ENCODE peak calls at places on chromosome 19, in seven cellular contexts. One of them, this sample, is unnamed.

GRCh38 chr19:10009269-10009665 is 1.0 kb downstream of the COL5A3 start:
- DNase-seq in H1: peak
- DNase-seq in K562: peak
- DNase-seq in GM12878: no peak
- DNase-seq in HepG2: no peak
- DNase-seq in SK-N-SH: peak
- DNase-seq in HCT116: no peak
- DNase-seq in this sample: peak

GRCh38 chr19:43148233-43148632 is 38.1 kb downstream of the PSG5 start:
- DNase-seq in HepG2: no peak
- DNase-seq in HCT116: no peak
- DNase-seq in GM12878: no peak
- DNase-seq in K562: no peak
- DNase-seq in H1: no peak
- DNase-seq in SK-N-SH: no peak
- DNase-seq in this sample: no peak

GRCh38 chr19:5407356-5407755 is 47.9 kb upstream of the ZNRF4 start:
- DNase-seq in HepG2: peak
- DNase-seq in GM12878: no peak
- DNase-seq in K562: peak
- DNase-seq in SK-N-SH: peak
- DNase-seq in H1: no peak
- DNase-seq in HCT116: peak
- DNase-seq in this sample: peak

GRCh38 chr19:6738726-6739389 is 622 bp upstream of the TRIP10 start:
- DNase-seq in HCT116: no peak
- DNase-seq in GM12878: no peak
- DNase-seq in SK-N-SH: no peak
- DNase-seq in H1: peak
- DNase-seq in K562: no peak
- DNase-seq in HepG2: no peak
- DNase-seq in this sample: no peak

GRCh38 chr19:3609779-3610719 is 3.4 kb upstream of the TBXA2R start:
- DNase-seq in GM12878: no peak
- DNase-seq in H1: no peak
- DNase-seq in SK-N-SH: no peak
- DNase-seq in HepG2: no peak
- DNase-seq in HCT116: no peak
- DNase-seq in K562: no peak
- DNase-seq in this sample: peak

GRCh38 chr19:23403581-23404324 is 8.5 kb upstream of the ZNF91 start:
- DNase-seq in HCT116: no peak
- DNase-seq in K562: no peak
- DNase-seq in SK-N-SH: no peak
- DNase-seq in GM12878: no peak
- DNase-seq in H1: no peak
- DNase-seq in HepG2: peak
- DNase-seq in this sample: peak

GRCh38 chr19:53147645-53148044 is 11.2 kb downstream of the ZNF347 start:
- DNase-seq in H1: no peak
- DNase-seq in GM12878: no peak
- DNase-seq in HepG2: no peak
- DNase-seq in SK-N-SH: no peak
- DNase-seq in K562: no peak
- DNase-seq in HCT116: no peak
- DNase-seq in this sample: no peak

GRCh38 chr19:12995596-12996541 is 594 bp downstream of the NFIX start:
- DNase-seq in K562: peak
- DNase-seq in H1: no peak
- DNase-seq in GM12878: no peak
- DNase-seq in HepG2: no peak
- DNase-seq in SK-N-SH: peak
- DNase-seq in HCT116: no peak
- DNase-seq in this sample: peak

GRCh38 chr19:17855333-17856152 is 4.2 kb upstream of the RPL18A start:
- DNase-seq in SK-N-SH: peak
- DNase-seq in H1: peak
- DNase-seq in K562: peak
- DNase-seq in HCT116: peak
- DNase-seq in HepG2: peak
- DNase-seq in GM12878: peak
- DNase-seq in this sample: peak

GRCh38 chr19:35613574-35613973 is 1.0 kb downstream of the HAUS5 start:
- DNase-seq in K562: no peak
- DNase-seq in SK-N-SH: peak
- DNase-seq in GM12878: no peak
- DNase-seq in H1: no peak
- DNase-seq in HepG2: no peak
- DNase-seq in HCT116: no peak
- DNase-seq in this sample: no peak

GRCh38 chr19:42295831-42296525 is 6.0 kb upstream of the PRR19 start:
- DNase-seq in SK-N-SH: peak
- DNase-seq in H1: peak
- DNase-seq in K562: peak
- DNase-seq in HCT116: peak
- DNase-seq in GM12878: peak
- DNase-seq in HepG2: peak
- DNase-seq in this sample: peak

GRCh38 chr19:34232566-34233481 is 21.5 kb upstream of the GARRE1 start:
- DNase-seq in GM12878: no peak
- DNase-seq in HepG2: peak
- DNase-seq in SK-N-SH: no peak
- DNase-seq in H1: no peak
- DNase-seq in K562: peak
- DNase-seq in HCT116: peak
- DNase-seq in this sample: no peak

GRCh38 chr19:27974082-27974513 is 1238.9 kb downstream of the UQCRFS1 start:
- DNase-seq in H1: peak
- DNase-seq in GM12878: peak
- DNase-seq in K562: peak
- DNase-seq in SK-N-SH: peak
- DNase-seq in HCT116: no peak
- DNase-seq in HepG2: peak
- DNase-seq in this sample: no peak

GRCh38 chr19:31897292-31897691 is 448.1 kb upstream of the ZNF507 start:
- DNase-seq in HepG2: no peak
- DNase-seq in HCT116: no peak
- DNase-seq in H1: no peak
- DNase-seq in GM12878: no peak
- DNase-seq in K562: no peak
- DNase-seq in SK-N-SH: no peak
- DNase-seq in this sample: no peak

GRCh38 chr19:39516270-39516669 is 1.3 kb downstream of the SELENOV start:
- DNase-seq in HCT116: no peak
- DNase-seq in HepG2: no peak
- DNase-seq in K562: no peak
- DNase-seq in H1: no peak
- DNase-seq in SK-N-SH: no peak
- DNase-seq in GM12878: no peak
- DNase-seq in this sample: no peak

DNA sequence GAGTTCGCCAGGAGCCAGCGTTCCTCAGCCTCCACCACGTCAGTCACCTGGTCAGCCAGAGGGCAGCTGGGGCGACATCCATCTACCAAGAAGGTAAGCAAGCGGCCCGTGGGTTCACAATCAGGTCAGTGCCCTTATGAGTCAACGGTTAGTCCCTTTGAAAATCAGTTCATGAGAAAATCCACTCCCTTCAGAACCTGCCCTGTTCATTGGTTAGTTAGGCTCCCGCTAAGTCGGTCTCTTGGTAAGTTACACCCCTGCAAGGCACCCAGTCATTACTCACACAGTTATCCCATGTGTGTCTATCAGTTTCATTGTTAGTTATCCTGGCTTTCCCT is 542 bp downstream of the SIGLECL1 start:
- DNase-seq in H1: no peak
- DNase-seq in K562: no peak
- DNase-seq in GM12878: no peak
- DNase-seq in HCT116: no peak
- DNase-seq in SK-N-SH: no peak
- DNase-seq in HepG2: no peak
- DNase-seq in this sample: no peak
- TF ChIP-seq JUND in H1: no peak
- TF ChIP-seq JUND in K562: no peak
- TF ChIP-seq JUND in GM12878: no peak
- TF ChIP-seq JUND in HCT116: no peak
- TF ChIP-seq JUND in SK-N-SH: no peak
- TF ChIP-seq JUND in HepG2: no peak
- TF ChIP-seq JUND in this sample: no peak

GRCh38 chr19:11612816-11613511 is 15.7 kb downstream of the ZNF627 start:
- DNase-seq in SK-N-SH: no peak
- DNase-seq in GM12878: no peak
- DNase-seq in HCT116: no peak
- DNase-seq in H1: no peak
- DNase-seq in K562: no peak
- DNase-seq in HepG2: peak
- DNase-seq in this sample: no peak
- TF ChIP-seq JUND in SK-N-SH: no peak
- TF ChIP-seq JUND in GM12878: no peak
- TF ChIP-seq JUND in HCT116: no peak
- TF ChIP-seq JUND in H1: no peak
- TF ChIP-seq JUND in K562: no peak
- TF ChIP-seq JUND in HepG2: no peak
- TF ChIP-seq JUND in this sample: no peak

GRCh38 chr19:14786421-14786851 is 8.1 kb upstream of the ADGRE2 start:
- DNase-seq in HCT116: no peak
- DNase-seq in H1: peak
- DNase-seq in GM12878: no peak
- DNase-seq in K562: peak
- DNase-seq in HepG2: no peak
- DNase-seq in SK-N-SH: peak
- DNase-seq in this sample: peak
- TF ChIP-seq JUND in HCT116: no peak
- TF ChIP-seq JUND in H1: no peak
- TF ChIP-seq JUND in GM12878: no peak
- TF ChIP-seq JUND in K562: no peak
- TF ChIP-seq JUND in HepG2: no peak
- TF ChIP-seq JUND in SK-N-SH: no peak
- TF ChIP-seq JUND in this sample: no peak

DNA sequence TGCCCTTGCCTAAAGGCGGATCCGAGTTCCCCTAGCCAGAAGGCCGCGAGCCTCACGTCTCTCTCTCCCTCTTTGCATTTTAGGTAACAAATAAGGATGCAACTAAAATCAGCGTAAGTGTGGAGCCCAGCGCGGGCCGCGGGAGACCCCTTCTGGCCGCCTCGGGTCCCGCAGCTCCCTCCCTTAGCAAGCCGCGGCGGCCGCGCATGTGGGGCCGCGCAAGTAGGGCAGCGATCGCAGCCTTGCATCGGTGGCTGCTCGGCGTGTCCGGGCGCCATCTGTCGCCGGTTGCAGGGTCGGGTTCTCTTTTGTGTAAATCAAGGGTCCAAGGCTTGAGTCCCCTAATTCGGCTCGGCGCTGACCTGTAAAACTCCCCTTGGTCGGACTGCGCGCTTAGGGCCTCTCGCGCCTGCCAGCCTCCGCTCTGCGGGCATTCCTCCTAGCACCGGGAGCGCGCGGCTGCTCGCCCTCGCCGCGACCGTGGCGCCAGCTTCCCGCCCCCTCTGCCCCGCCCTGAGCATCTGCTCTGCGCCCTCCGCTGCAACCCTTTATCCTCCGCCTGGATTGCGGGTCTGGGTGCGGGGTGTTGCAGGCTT is 2.7 kb downstream of the VSTM2B start:
- DNase-seq in K562: peak
- DNase-seq in SK-N-SH: peak
- DNase-seq in H1: peak
- DNase-seq in HepG2: peak
- DNase-seq in HCT116: peak
- DNase-seq in GM12878: peak
- DNase-seq in this sample: no peak
- TF ChIP-seq JUND in K562: no peak
- TF ChIP-seq JUND in SK-N-SH: no peak
- TF ChIP-seq JUND in H1: no peak
- TF ChIP-seq JUND in HepG2: no peak
- TF ChIP-seq JUND in HCT116: no peak
- TF ChIP-seq JUND in GM12878: no peak
- TF ChIP-seq JUND in this sample: no peak

GRCh38 chr19:56294557-56294956 is 20.1 kb downstream of the ZSCAN5A start:
- DNase-seq in GM12878: no peak
- DNase-seq in HepG2: no peak
- DNase-seq in HCT116: no peak
- DNase-seq in SK-N-SH: no peak
- DNase-seq in K562: no peak
- DNase-seq in H1: no peak
- DNase-seq in this sample: no peak

GRCh38 chr19:56290104-56290503 is 17.6 kb downstream of the EDDM13 start:
- DNase-seq in H1: no peak
- DNase-seq in HCT116: no peak
- DNase-seq in K562: no peak
- DNase-seq in SK-N-SH: no peak
- DNase-seq in GM12878: no peak
- DNase-seq in HepG2: no peak
- DNase-seq in this sample: no peak

GRCh38 chr19:56295531-56296455 is 18.8 kb downstream of the ZSCAN5A start:
- DNase-seq in K562: no peak
- DNase-seq in H1: no peak
- DNase-seq in GM12878: no peak
- DNase-seq in SK-N-SH: no peak
- DNase-seq in HCT116: no peak
- DNase-seq in HepG2: no peak
- DNase-seq in this sample: peak

GRCh38 chr19:56297010-56297409 is 17.6 kb downstream of the ZSCAN5A start:
- DNase-seq in K562: no peak
- DNase-seq in HepG2: no peak
- DNase-seq in SK-N-SH: no peak
- DNase-seq in GM12878: no peak
- DNase-seq in HCT116: no peak
- DNase-seq in H1: no peak
- DNase-seq in this sample: no peak

DNA sequence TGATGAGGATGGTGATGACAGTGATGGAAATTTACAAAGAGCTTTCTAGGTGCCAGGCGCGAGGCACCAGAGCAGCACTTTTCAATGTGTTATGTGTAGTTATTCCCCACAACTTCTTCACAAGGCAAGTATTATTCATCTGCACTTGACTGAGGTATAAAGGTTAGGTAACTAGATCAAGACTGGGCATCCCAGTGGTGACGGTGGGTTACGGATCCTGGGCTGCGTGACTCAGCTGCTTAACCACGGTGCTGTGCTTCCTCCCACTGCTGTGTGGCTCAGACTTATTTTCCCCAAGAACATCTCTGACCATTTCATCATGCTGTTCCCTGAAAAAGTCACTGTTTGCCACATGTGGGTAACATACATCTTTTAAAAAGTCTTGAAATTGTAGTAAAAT is 19.3 kb downstream of the EDDM13 start:
- DNase-seq in H1: no peak
- DNase-seq in K562: no peak
- DNase-seq in GM12878: no peak
- DNase-seq in HCT116: no peak
- DNase-seq in SK-N-SH: no peak
- DNase-seq in HepG2: no peak
- DNase-seq in this sample: no peak
- TF ChIP-seq JUND in H1: no peak
- TF ChIP-seq JUND in K562: no peak
- TF ChIP-seq JUND in GM12878: no peak
- TF ChIP-seq JUND in HCT116: no peak
- TF ChIP-seq JUND in SK-N-SH: no peak
- TF ChIP-seq JUND in HepG2: no peak
- TF ChIP-seq JUND in this sample: no peak

GRCh38 chr19:1259206-1259872 is 9.8 kb upstream of the CIRBP start:
- DNase-seq in GM12878: peak
- DNase-seq in K562: no peak
- DNase-seq in SK-N-SH: peak
- DNase-seq in H1: no peak
- DNase-seq in HepG2: peak
- DNase-seq in HCT116: no peak
- DNase-seq in this sample: no peak
- TF ChIP-seq JUND in GM12878: no peak
- TF ChIP-seq JUND in K562: no peak
- TF ChIP-seq JUND in SK-N-SH: no peak
- TF ChIP-seq JUND in H1: no peak
- TF ChIP-seq JUND in HepG2: no peak
- TF ChIP-seq JUND in HCT116: no peak
- TF ChIP-seq JUND in this sample: no peak